ENCODE peak calls at places on chromosomes 16 and 17, in eight cellular contexts. One of them, this sample, is unnamed.

GRCh38 chr16:65547799-65548446 is 426.1 kb upstream of the CDH11 start:
- DNase-seq in hippocampal formation: peak; percentile 4
- DNase-seq in kidney tubule cell: peak; percentile 74
- DNase-seq in T-helper 17 cell: no peak
- DNase-seq in PC-9: no peak
- DNase-seq in thoracic aorta: no peak
- DNase-seq in A549: no peak
- DNase-seq in activated gamma-delta T cell treated with anti-CD3 and anti-CD28 coated beads, Interleukin-2, amount 50 U/mL, for 16 hours: no peak
- DNase-seq in this sample: no peak

GRCh38 chr17:39973496-39973895 is 7.1 kb upstream of the PSMD3 start:
- DNase-seq in activated gamma-delta T cell treated with anti-CD3 and anti-CD28 coated beads, Interleukin-2, amount 50 U/mL, for 16 hours: no peak
- DNase-seq in kidney tubule cell: peak; percentile 60
- DNase-seq in T-helper 17 cell: no peak
- DNase-seq in hippocampal formation: no peak
- DNase-seq in thoracic aorta: no peak
- DNase-seq in PC-9: no peak
- DNase-seq in A549: no peak
- DNase-seq in this sample: no peak

GRCh38 chr17:79944821-79945391 is 90.8 kb downstream of the TBC1D16 start:
- DNase-seq in hippocampal formation: no peak
- DNase-seq in activated gamma-delta T cell treated with anti-CD3 and anti-CD28 coated beads, Interleukin-2, amount 50 U/mL, for 16 hours: no peak
- DNase-seq in PC-9: no peak
- DNase-seq in A549: no peak
- DNase-seq in kidney tubule cell: no peak
- DNase-seq in T-helper 17 cell: no peak
- DNase-seq in thoracic aorta: no peak
- DNase-seq in this sample: no peak

GRCh38 chr17:58677204-58677880 is 14.5 kb downstream of the TEX14 start:
- DNase-seq in thoracic aorta: no peak
- DNase-seq in hippocampal formation: no peak
- DNase-seq in PC-9: no peak
- DNase-seq in kidney tubule cell: no peak
- DNase-seq in T-helper 17 cell: no peak
- DNase-seq in activated gamma-delta T cell treated with anti-CD3 and anti-CD28 coated beads, Interleukin-2, amount 50 U/mL, for 16 hours: no peak
- DNase-seq in A549: no peak
- DNase-seq in this sample: no peak

GRCh38 chr17:63836811-63837210 is 5.7 kb downstream of the SMARCD2 start:
- DNase-seq in hippocampal formation: no peak
- DNase-seq in activated gamma-delta T cell treated with anti-CD3 and anti-CD28 coated beads, Interleukin-2, amount 50 U/mL, for 16 hours: no peak
- DNase-seq in A549: no peak
- DNase-seq in T-helper 17 cell: no peak
- DNase-seq in thoracic aorta: no peak
- DNase-seq in PC-9: no peak
- DNase-seq in kidney tubule cell: no peak
- DNase-seq in this sample: no peak

GRCh38 chr17:47272491-47272890 is 18.9 kb downstream of the ITGB3 start:
- DNase-seq in T-helper 17 cell: no peak
- DNase-seq in kidney tubule cell: no peak
- DNase-seq in thoracic aorta: no peak
- DNase-seq in hippocampal formation: no peak
- DNase-seq in activated gamma-delta T cell treated with anti-CD3 and anti-CD28 coated beads, Interleukin-2, amount 50 U/mL, for 16 hours: no peak
- DNase-seq in PC-9: no peak
- DNase-seq in A549: no peak
- DNase-seq in this sample: no peak

GRCh38 chr16:89711601-89712475 is 8.9 kb downstream of the VPS9D1 start:
- DNase-seq in A549: peak; percentile 94
- DNase-seq in activated gamma-delta T cell treated with anti-CD3 and anti-CD28 coated beads, Interleukin-2, amount 50 U/mL, for 16 hours: peak; percentile 60
- DNase-seq in T-helper 17 cell: peak; percentile 64
- DNase-seq in kidney tubule cell: peak; percentile 68
- DNase-seq in PC-9: peak; percentile 72
- DNase-seq in thoracic aorta: no peak
- DNase-seq in hippocampal formation: no peak
- DNase-seq in this sample: peak; percentile 60

GRCh38 chr16:54846761-54847160 is 83.9 kb upstream of the IRX5 start:
- DNase-seq in PC-9: peak; percentile 1
- DNase-seq in kidney tubule cell: peak; percentile 83
- DNase-seq in thoracic aorta: no peak
- DNase-seq in A549: no peak
- DNase-seq in activated gamma-delta T cell treated with anti-CD3 and anti-CD28 coated beads, Interleukin-2, amount 50 U/mL, for 16 hours: no peak
- DNase-seq in hippocampal formation: no peak
- DNase-seq in T-helper 17 cell: no peak
- DNase-seq in this sample: no peak

GRCh38 chr16:72664122-72664479 is 383.8 kb downstream of the ZFHX3 start:
- DNase-seq in hippocampal formation: no peak
- DNase-seq in thoracic aorta: no peak
- DNase-seq in T-helper 17 cell: no peak
- DNase-seq in activated gamma-delta T cell treated with anti-CD3 and anti-CD28 coated beads, Interleukin-2, amount 50 U/mL, for 16 hours: no peak
- DNase-seq in kidney tubule cell: no peak
- DNase-seq in PC-9: no peak
- DNase-seq in A549: peak; percentile 5
- DNase-seq in this sample: no peak

GRCh38 chr16:4111748-4112696 is 4.2 kb downstream of the ADCY9 start:
- DNase-seq in activated gamma-delta T cell treated with anti-CD3 and anti-CD28 coated beads, Interleukin-2, amount 50 U/mL, for 16 hours: no peak
- DNase-seq in thoracic aorta: no peak
- DNase-seq in PC-9: no peak
- DNase-seq in kidney tubule cell: peak; percentile 35
- DNase-seq in T-helper 17 cell: no peak
- DNase-seq in A549: no peak
- DNase-seq in hippocampal formation: no peak
- DNase-seq in this sample: no peak

GRCh38 chr16:49688298-49688697 is 167.6 kb downstream of the ZNF423 start:
- DNase-seq in thoracic aorta: no peak
- DNase-seq in hippocampal formation: no peak
- DNase-seq in PC-9: no peak
- DNase-seq in kidney tubule cell: no peak
- DNase-seq in activated gamma-delta T cell treated with anti-CD3 and anti-CD28 coated beads, Interleukin-2, amount 50 U/mL, for 16 hours: no peak
- DNase-seq in T-helper 17 cell: no peak
- DNase-seq in A549: no peak
- DNase-seq in this sample: no peak

GRCh38 chr17:68353121-68353521 is 61.8 kb downstream of the ARSG start:
- DNase-seq in thoracic aorta: no peak
- DNase-seq in T-helper 17 cell: no peak
- DNase-seq in activated gamma-delta T cell treated with anti-CD3 and anti-CD28 coated beads, Interleukin-2, amount 50 U/mL, for 16 hours: no peak
- DNase-seq in kidney tubule cell: no peak
- DNase-seq in A549: no peak
- DNase-seq in hippocampal formation: no peak
- DNase-seq in PC-9: peak; percentile 21
- DNase-seq in this sample: no peak

GRCh38 chr17:64129515-64129764 is 504 bp downstream of the ERN1 start:
- DNase-seq in A549: no peak
- DNase-seq in activated gamma-delta T cell treated with anti-CD3 and anti-CD28 coated beads, Interleukin-2, amount 50 U/mL, for 16 hours: no peak
- DNase-seq in kidney tubule cell: no peak
- DNase-seq in PC-9: no peak
- DNase-seq in thoracic aorta: no peak
- DNase-seq in T-helper 17 cell: no peak
- DNase-seq in hippocampal formation: no peak
- DNase-seq in this sample: no peak

GRCh38 chr16:5506021-5506420 is 408.4 kb upstream of the EEF2KMT start:
- DNase-seq in kidney tubule cell: no peak
- DNase-seq in A549: no peak
- DNase-seq in PC-9: no peak
- DNase-seq in activated gamma-delta T cell treated with anti-CD3 and anti-CD28 coated beads, Interleukin-2, amount 50 U/mL, for 16 hours: no peak
- DNase-seq in thoracic aorta: no peak
- DNase-seq in hippocampal formation: no peak
- DNase-seq in T-helper 17 cell: no peak
- DNase-seq in this sample: no peak

GRCh38 chr17:74785096-74785980 is 9.2 kb upstream of the NAT9 start:
- DNase-seq in kidney tubule cell: peak; percentile 25
- DNase-seq in PC-9: no peak
- DNase-seq in hippocampal formation: no peak
- DNase-seq in thoracic aorta: no peak
- DNase-seq in T-helper 17 cell: no peak
- DNase-seq in activated gamma-delta T cell treated with anti-CD3 and anti-CD28 coated beads, Interleukin-2, amount 50 U/mL, for 16 hours: no peak
- DNase-seq in A549: no peak
- DNase-seq in this sample: no peak

GRCh38 chr16:77327717-77328116 is 107.1 kb downstream of the ADAMTS18 start:
- DNase-seq in hippocampal formation: no peak
- DNase-seq in T-helper 17 cell: no peak
- DNase-seq in thoracic aorta: no peak
- DNase-seq in A549: no peak
- DNase-seq in PC-9: no peak
- DNase-seq in activated gamma-delta T cell treated with anti-CD3 and anti-CD28 coated beads, Interleukin-2, amount 50 U/mL, for 16 hours: no peak
- DNase-seq in kidney tubule cell: no peak
- DNase-seq in this sample: no peak

GRCh38 chr17:74566132-74566753 is 1.1 kb downstream of the CD300H start:
- DNase-seq in PC-9: peak; percentile 22
- DNase-seq in A549: peak; percentile 51
- DNase-seq in hippocampal formation: no peak
- DNase-seq in activated gamma-delta T cell treated with anti-CD3 and anti-CD28 coated beads, Interleukin-2, amount 50 U/mL, for 16 hours: no peak
- DNase-seq in kidney tubule cell: peak; percentile 32
- DNase-seq in thoracic aorta: no peak
- DNase-seq in T-helper 17 cell: no peak
- DNase-seq in this sample: no peak

GRCh38 chr17:50672831-50673551 is 34.7 kb downstream of the ANKRD40 start:
- DNase-seq in A549: no peak
- DNase-seq in kidney tubule cell: no peak
- DNase-seq in hippocampal formation: no peak
- DNase-seq in activated gamma-delta T cell treated with anti-CD3 and anti-CD28 coated beads, Interleukin-2, amount 50 U/mL, for 16 hours: no peak
- DNase-seq in PC-9: no peak
- DNase-seq in thoracic aorta: peak; percentile 56
- DNase-seq in T-helper 17 cell: no peak
- DNase-seq in this sample: no peak

GRCh38 chr17:83109793-83110645 is 30.6 kb downstream of the METRNL start:
- DNase-seq in kidney tubule cell: peak; percentile 96
- DNase-seq in activated gamma-delta T cell treated with anti-CD3 and anti-CD28 coated beads, Interleukin-2, amount 50 U/mL, for 16 hours: no peak
- DNase-seq in PC-9: peak; percentile 94
- DNase-seq in T-helper 17 cell: no peak
- DNase-seq in A549: peak; percentile 94
- DNase-seq in thoracic aorta: peak; percentile 98
- DNase-seq in hippocampal formation: no peak
- DNase-seq in this sample: no peak

GRCh38 chr17:71188811-71189492 is 931.9 kb upstream of the SOX9 start:
- DNase-seq in PC-9: peak; percentile 20
- DNase-seq in activated gamma-delta T cell treated with anti-CD3 and anti-CD28 coated beads, Interleukin-2, amount 50 U/mL, for 16 hours: no peak
- DNase-seq in kidney tubule cell: peak; percentile 95
- DNase-seq in A549: no peak
- DNase-seq in hippocampal formation: no peak
- DNase-seq in T-helper 17 cell: no peak
- DNase-seq in thoracic aorta: no peak
- DNase-seq in this sample: no peak

GRCh38 chr16:12027558-12027957 is 51.0 kb downstream of the SNX29 start:
- DNase-seq in hippocampal formation: no peak
- DNase-seq in kidney tubule cell: no peak
- DNase-seq in T-helper 17 cell: no peak
- DNase-seq in thoracic aorta: no peak
- DNase-seq in A549: no peak
- DNase-seq in PC-9: no peak
- DNase-seq in activated gamma-delta T cell treated with anti-CD3 and anti-CD28 coated beads, Interleukin-2, amount 50 U/mL, for 16 hours: no peak
- DNase-seq in this sample: no peak

GRCh38 chr16:66440970-66441369 is 13.9 kb downstream of the BEAN1 start:
- DNase-seq in activated gamma-delta T cell treated with anti-CD3 and anti-CD28 coated beads, Interleukin-2, amount 50 U/mL, for 16 hours: no peak
- DNase-seq in A549: no peak
- DNase-seq in thoracic aorta: no peak
- DNase-seq in kidney tubule cell: no peak
- DNase-seq in hippocampal formation: no peak
- DNase-seq in PC-9: no peak
- DNase-seq in T-helper 17 cell: no peak
- DNase-seq in this sample: no peak

This sample was measured in T-helper 2 cell.